ENCODE peak calls at places on chromosome 1, in nine cellular contexts. L is suprapubic skin, Y is A549, G is tibial nerve, A is esophagus muscularis mucosa, U is ovary, F is transverse colon, T is sigmoid colon, P is stomach. V is an unnamed sample. For H3K9me3, the result is how much of the 10 kb centered on the place peaks cover.

GRCh38 chr1:46458190-46458589 is 31.4 kb upstream of the DMBX1 start:
- DNase-seq in F (no peak), T (no peak), L (no peak), A (no peak), Y (no peak), U (no peak), P (no peak), G (no peak), V (no peak)

GRCh38 chr1:30286241-30286983 is 437.0 kb downstream of the MATN1 start:
- DNase-seq in U (no peak), L (no peak), G (no peak), P (no peak), A (peak), T (no peak), F (no peak), Y (no peak), V (no peak)

GRCh38 chr1:43864111-43865045 is 69.2 kb upstream of the ARTN start:
- DNase-seq in P (no peak), T (no peak), L (no peak), G (no peak), F (no peak), Y (no peak), U (no peak), A (no peak), V (no peak)

GRCh38 chr1:180151508-180151907 is 3.2 kb upstream of the QSOX1 start:
- DNase-seq in U (no peak), P (no peak), T (no peak), F (no peak), G (no peak), L (no peak), A (no peak), Y (peak), V (no peak)

GRCh38 chr1:119010201-119010600 is 22.1 kb upstream of the TBX15 start:
- DNase-seq in L (no peak), F (no peak), G (no peak), Y (no peak), A (no peak), P (no peak), U (no peak), T (no peak), V (no peak)

GRCh38 chr1:241503444-241503843 is 16.1 kb downstream of the FH start:
- DNase-seq in L (no peak), A (no peak), Y (no peak), G (no peak), F (no peak), P (no peak), T (no peak), U (no peak), V (no peak)

GRCh38 chr1:60342569-60342968 is 269.0 kb upstream of the C1orf87 start:
- DNase-seq in Y (no peak), P (no peak), G (no peak), T (no peak), A (no peak), L (no peak), U (no peak), F (no peak), V (no peak)

GRCh38 chr1:163119707-163120106 is 50.5 kb downstream of the RGS4 start:
- DNase-seq in L (no peak), G (no peak), U (no peak), T (no peak), A (no peak), Y (no peak), F (no peak), P (no peak), V (no peak)

GRCh38 chr1:7303554-7304347 is 467.3 kb upstream of the VAMP3 start:
- DNase-seq in Y (no peak), G (no peak), P (no peak), L (peak), U (no peak), T (no peak), A (peak), F (no peak), V (no peak)

GRCh38 chr1:111062081-111062480 is 77.8 kb downstream of the DRAM2 start:
- DNase-seq in G (no peak), U (no peak), A (no peak), P (no peak), F (no peak), Y (no peak), T (no peak), L (no peak), V (no peak)

GRCh38 chr1:111062624-111063023 is 77.3 kb downstream of the DRAM2 start:
- DNase-seq in L (no peak), A (no peak), U (no peak), G (no peak), T (no peak), Y (no peak), P (no peak), F (no peak), V (no peak)

DNA sequence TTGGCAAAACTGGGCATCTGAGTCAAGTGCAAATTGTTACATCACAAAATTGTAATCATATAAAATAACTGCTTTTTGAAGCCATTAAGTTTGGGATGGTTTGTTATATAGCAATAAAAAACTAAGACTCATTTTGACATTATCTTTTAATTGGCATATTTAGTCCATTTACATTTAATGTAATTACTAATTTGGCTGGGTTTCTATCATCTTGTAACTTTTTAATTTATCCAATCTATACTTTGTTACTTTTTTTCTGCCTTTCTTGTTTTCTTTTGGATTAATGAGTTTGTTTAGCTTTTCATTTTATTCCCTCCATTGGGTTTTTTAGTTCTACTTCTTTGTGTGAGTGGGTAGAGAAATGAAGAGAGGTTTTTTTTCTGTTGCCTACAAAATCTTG is 76.3 kb downstream of the DRAM2 start:
- DNase-seq in A (no peak), T (no peak), U (no peak), P (no peak), G (no peak), Y (no peak), F (no peak), L (no peak), V (no peak)
- H3K9me3 ChIP-seq in A (under half), T (under half), U (under half), P (under half), G (under half), Y (under half), F (under half), L (under half), V (under half)

GRCh38 chr1:68279846-68280245 is 47.5 kb upstream of the WLS start:
- DNase-seq in F (no peak), A (no peak), G (no peak), Y (no peak), U (no peak), T (no peak), L (no peak), P (no peak), V (no peak)

GRCh38 chr1:68276448-68276847 is 44.1 kb upstream of the WLS start:
- DNase-seq in U (no peak), P (no peak), A (no peak), T (no peak), L (no peak), Y (no peak), G (no peak), F (no peak), V (no peak)

GRCh38 chr1:68278221-68278620 is 45.9 kb upstream of the WLS start:
- DNase-seq in F (no peak), Y (no peak), G (no peak), P (no peak), A (no peak), U (no peak), T (no peak), L (no peak), V (no peak)

GRCh38 chr1:68285046-68285445 is 52.7 kb upstream of the WLS start:
- DNase-seq in P (no peak), G (no peak), U (no peak), A (no peak), Y (no peak), F (no peak), T (no peak), L (no peak), V (no peak)

DNA sequence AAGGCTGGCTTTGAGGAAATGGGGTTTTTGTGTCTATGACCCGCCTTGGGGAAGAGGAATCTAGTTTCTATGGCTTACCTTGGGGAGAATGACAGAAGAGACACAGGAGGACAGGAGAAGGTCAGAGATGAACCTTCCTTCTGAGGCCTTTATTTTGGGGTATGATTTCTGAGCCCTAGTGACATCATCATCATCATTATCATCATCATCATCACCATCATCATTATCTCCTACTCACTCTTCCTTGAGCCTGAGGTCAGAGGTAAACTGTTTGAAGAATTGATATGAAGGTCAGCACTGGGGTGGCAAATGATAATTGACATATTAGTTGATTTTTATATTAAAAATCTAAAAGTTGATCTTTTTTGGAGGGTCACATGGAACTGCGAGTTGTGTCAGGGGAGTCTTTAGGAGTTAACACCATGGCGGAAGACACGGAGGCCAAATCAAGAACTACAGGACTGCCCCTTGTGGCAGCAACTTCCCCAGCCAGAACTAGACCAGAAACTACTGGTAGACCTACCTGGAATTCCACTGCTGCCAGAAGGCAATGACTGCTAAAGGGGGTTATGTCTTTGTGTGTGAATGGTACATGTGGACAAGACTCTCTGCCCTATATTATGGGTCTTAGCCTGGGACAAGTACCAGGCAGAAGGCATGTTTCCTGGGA is 49.8 kb upstream of the WLS start:
- DNase-seq in P (no peak), L (no peak), G (no peak), T (no peak), F (no peak), A (no peak), U (no peak), Y (no peak), V (no peak)
- TF ChIP-seq EP300 in P (no peak), L (no peak), G (no peak), T (no peak), F (no peak), A (no peak), U (no peak), Y (no peak), V (no peak)

GRCh38 chr1:195960580-195960979 is 647.7 kb downstream of the KCNT2 start:
- DNase-seq in Y (no peak), P (no peak), L (no peak), A (no peak), G (no peak), F (no peak), U (no peak), T (no peak), V (no peak)

GRCh38 chr1:195965036-195965435 is 643.2 kb downstream of the KCNT2 start:
- DNase-seq in A (no peak), P (no peak), Y (no peak), T (no peak), G (no peak), U (no peak), L (no peak), F (no peak), V (no peak)

GRCh38 chr1:195958131-195958530 is 650.1 kb downstream of the KCNT2 start:
- DNase-seq in F (no peak), P (no peak), L (no peak), U (no peak), G (no peak), T (no peak), A (no peak), Y (no peak), V (no peak)

GRCh38 chr1:195965475-195965874 is 642.8 kb downstream of the KCNT2 start:
- DNase-seq in U (no peak), P (no peak), G (no peak), Y (no peak), L (no peak), F (no peak), A (no peak), T (no peak), V (no peak)

DNA sequence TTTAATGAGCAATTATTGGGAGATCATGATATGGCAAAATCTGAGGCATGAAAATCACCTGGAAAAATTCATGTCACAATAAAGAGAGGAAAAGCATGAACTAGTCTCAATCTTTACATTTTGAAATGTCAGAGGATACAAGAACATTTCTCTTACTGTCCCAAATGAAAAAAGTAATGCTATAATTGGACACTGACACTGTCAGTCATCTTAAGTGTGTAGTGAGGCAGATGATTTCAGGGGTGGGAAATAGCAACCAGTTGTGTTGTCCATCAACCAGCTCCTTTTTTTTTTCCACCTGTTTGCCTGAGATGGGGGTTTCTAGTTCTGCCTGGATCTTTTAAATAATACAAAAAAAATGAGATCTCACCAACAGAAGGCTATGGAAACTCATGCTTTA is 646.2 kb downstream of the KCNT2 start:
- DNase-seq in G (no peak), L (no peak), T (no peak), P (no peak), F (no peak), Y (no peak), A (no peak), U (no peak), V (no peak)
- TF ChIP-seq POLR2A in G (no peak), L (no peak), T (no peak), P (no peak), F (no peak), Y (no peak), A (no peak), U (no peak), V (no peak)

GRCh38 chr1:201675143-201675542 is 136.2 kb downstream of the NAV1 start:
- DNase-seq in L (no peak), T (no peak), P (peak), Y (no peak), U (no peak), G (no peak), A (no peak), F (no peak), V (peak)

GRCh38 chr1:201676061-201676644 is 137.2 kb downstream of the NAV1 start:
- DNase-seq in F (peak), G (no peak), P (peak), T (peak), U (peak), Y (peak), L (no peak), A (no peak), V (no peak)

GRCh38 chr1:201672685-201673084 is 133.8 kb downstream of the NAV1 start:
- DNase-seq in A (no peak), Y (no peak), L (no peak), F (no peak), G (no peak), P (no peak), U (no peak), T (no peak), V (no peak)

GRCh38 chr1:201673093-201673492 is 134.2 kb downstream of the NAV1 start:
- DNase-seq in G (no peak), A (no peak), P (no peak), U (no peak), F (no peak), T (no peak), L (no peak), Y (no peak), V (no peak)

GRCh38 chr1:201673912-201674311 is 135.0 kb downstream of the NAV1 start:
- DNase-seq in Y (no peak), T (no peak), G (no peak), A (no peak), P (peak), L (no peak), F (no peak), U (no peak), V (peak)
- H3K9me3 ChIP-seq in Y (under half), T (under half), G (under half), A (under half), P (under half), L (under half), F (under half), U (under half), V (under half)